ENCODE peak calls at places on chromosomes 1 and 21, in six cellular contexts. B is DND-41, R is K562, F is fibroblast of lung, S is IMR-90, Q is GM23248. K is an unnamed sample. For H3K4me1 and H3K9me3, the result is how much of the 10 kb centered on the place peaks cover.

GRCh38 chr1:152699746-152700145 is 1.6 kb downstream of the LCE2A start:
- DNase-seq in B (no peak), R (no peak), F (no peak), Q (peak), S (no peak), K (no peak)

GRCh38 chr1:107486365-107486764 is 345.5 kb downstream of the NTNG1 start:
- DNase-seq in B (no peak), Q (no peak), R (no peak), F (no peak), S (no peak), K (no peak)

GRCh38 chr1:20495661-20496060 is 9.7 kb upstream of the CAMK2N1 start:
- DNase-seq in S (no peak), R (no peak), F (no peak), Q (no peak), B (no peak), K (no peak)

GRCh38 chr1:183281039-183281438 is 95.0 kb downstream of the LAMC2 start:
- DNase-seq in B (no peak), Q (peak), F (peak), S (peak), R (no peak), K (peak)

GRCh38 chr1:234961468-234962339 is 166.9 kb downstream of the TOMM20 start:
- DNase-seq in R (no peak), F (peak), S (peak), Q (peak), B (no peak), K (peak)

GRCh38 chr1:101388904-101389546 is 152.2 kb downstream of the S1PR1 start:
- DNase-seq in Q (peak), B (peak), S (peak), F (no peak), R (no peak), K (no peak)

GRCh38 chr1:20555758-20556120 is 3.4 kb downstream of the FAM43B start:
- DNase-seq in S (no peak), B (no peak), R (no peak), F (no peak), Q (no peak), K (no peak)

GRCh38 chr1:6688001-6688400 is 13.6 kb downstream of the DNAJC11 start:
- DNase-seq in R (no peak), F (no peak), B (no peak), Q (peak), S (peak), K (no peak)

GRCh38 chr1:98929456-98929855 is 75.2 kb downstream of the PLPPR5 start:
- DNase-seq in B (no peak), S (no peak), Q (no peak), R (no peak), F (no peak), K (no peak)

GRCh38 chr1:78340006-78340405 is 150.8 kb upstream of the PTGFR start:
- DNase-seq in F (peak), Q (peak), R (no peak), S (peak), B (no peak), K (peak)

GRCh38 chr1:15663925-15664324 is 20.2 kb upstream of the PLEKHM2 start:
- DNase-seq in F (no peak), B (no peak), R (no peak), S (no peak), Q (no peak), K (no peak)

GRCh38 chr1:121587777-121588176 is 403.0 kb downstream of the SRGAP2C start:
- DNase-seq in F (no peak), S (no peak), Q (peak), B (no peak), R (no peak), K (no peak)

GRCh38 chr21:17427157-17427556 is 85.7 kb upstream of the CXADR start:
- DNase-seq in F (no peak), S (no peak), R (no peak), B (no peak), Q (no peak), K (no peak)

GRCh38 chr1:30038134-30039025 is 685.0 kb downstream of the MATN1 start:
- DNase-seq in S (no peak), R (no peak), F (no peak), Q (no peak), B (no peak), K (peak)

GRCh38 chr1:212782422-212783154 is 9.0 kb downstream of the NSL1 start:
- DNase-seq in R (no peak), B (no peak), Q (peak), S (peak), F (peak), K (peak)

GRCh38 chr21:31837613-31838390 is 35.0 kb upstream of the HUNK start:
- DNase-seq in S (no peak), F (no peak), Q (no peak), R (no peak), B (no peak), K (no peak)

GRCh38 chr1:53046930-53047329 is 15.1 kb upstream of the PODN start:
- DNase-seq in R (no peak), B (no peak), S (peak), Q (peak), F (peak), K (no peak)

GRCh38 chr1:91798741-91799140 is 87.2 kb downstream of the TGFBR3 start:
- DNase-seq in B (no peak), F (no peak), Q (peak), R (no peak), S (no peak), K (no peak)
- H3K4me1 ChIP-seq in B (under half), F (under half), Q (under half), R (under half), S (under half), K (under half)

DNA sequence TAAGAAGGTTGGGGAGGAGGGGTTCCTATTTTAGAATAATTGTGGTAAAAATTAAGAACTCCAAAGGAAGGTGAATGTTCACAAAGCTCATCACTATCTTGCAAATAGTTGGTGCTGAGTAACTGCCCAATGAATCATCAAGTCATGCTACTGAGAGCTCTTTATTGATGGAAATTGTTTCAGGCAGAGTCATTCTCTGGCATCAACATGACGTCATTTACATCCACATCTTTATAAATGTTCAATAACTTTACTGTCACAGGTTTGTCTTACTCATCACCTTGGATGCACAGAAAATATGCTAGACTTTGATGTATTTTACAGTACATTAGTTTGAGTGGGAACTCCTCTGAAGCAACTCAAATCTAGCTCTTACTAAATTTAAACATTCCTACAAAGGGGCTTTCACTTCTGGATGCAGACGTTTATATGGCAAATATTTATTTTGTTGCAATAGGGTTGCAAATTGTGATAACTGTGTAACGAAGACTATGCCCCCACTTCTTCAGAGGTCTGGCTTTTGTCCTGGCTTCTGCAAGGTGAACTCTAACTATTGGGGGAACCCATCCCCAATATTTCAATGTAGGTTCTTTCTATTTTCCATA is 273.7 kb upstream of the AJAP1 start:
- DNase-seq in B (no peak), S (no peak), F (no peak), R (no peak), Q (no peak), K (no peak)
- H3K9me3 ChIP-seq in B (under half), S (under half), F (under half), R (under half), Q (under half), K (under half)

GRCh38 chr1:19312782-19313635 is 883 bp downstream of the SLC66A1 start:
- DNase-seq in R (no peak), B (no peak), F (no peak), Q (no peak), S (no peak), K (peak)
- H2AFZ ChIP-seq in R (peak), B (peak), F (peak), Q (peak), S (peak), K (peak)

GRCh38 chr1:36174716-36175115 is 18.8 kb downstream of the MAP7D1 start:
- DNase-seq in B (no peak), R (no peak), F (no peak), Q (no peak), S (no peak), K (no peak)
- H3K4me1 ChIP-seq in B (under half), R (under half), F (under half), Q (under half), S (under half), K (under half)

GRCh38 chr1:116062201-116062600 is 49.0 kb upstream of the MAB21L3 start:
- DNase-seq in F (peak), S (no peak), R (no peak), Q (peak), B (no peak), K (no peak)

GRCh38 chr1:116064616-116065015 is 46.6 kb upstream of the MAB21L3 start:
- DNase-seq in R (no peak), S (no peak), Q (peak), B (no peak), F (peak), K (no peak)

GRCh38 chr1:116066868-116067563 is 44.2 kb upstream of the MAB21L3 start:
- DNase-seq in S (peak), F (peak), Q (peak), B (no peak), R (no peak), K (no peak)

GRCh38 chr1:116067564-116067887 is 43.7 kb upstream of the MAB21L3 start:
- DNase-seq in F (peak), B (no peak), R (no peak), Q (peak), S (peak), K (peak)
- H3K9me3 ChIP-seq in F (under half), B (under half), R (under half), Q (under half), S (under half), K (under half)

GRCh38 chr1:158113759-158114127 is 67.0 kb upstream of the CD1D start:
- DNase-seq in F (no peak), Q (no peak), R (no peak), S (no peak), B (no peak), K (no peak)
- H2AFZ ChIP-seq in F (peak), Q (peak), R (no peak), S (peak), B (peak), K (peak)

GRCh38 chr1:203686091-203686632 is 59.5 kb downstream of the ATP2B4 start:
- DNase-seq in S (peak), F (peak), Q (peak), B (no peak), R (no peak), K (peak)

GRCh38 chr1:203681739-203682138 is 55.1 kb downstream of the ATP2B4 start:
- DNase-seq in R (peak), Q (no peak), B (no peak), F (no peak), S (no peak), K (no peak)

GRCh38 chr1:203684077-203684476 is 57.4 kb downstream of the ATP2B4 start:
- DNase-seq in B (no peak), F (no peak), Q (no peak), R (no peak), S (no peak), K (no peak)

GRCh38 chr1:203680765-203681164 is 54.1 kb downstream of the ATP2B4 start:
- DNase-seq in F (no peak), B (no peak), S (no peak), Q (no peak), R (no peak), K (no peak)

DNA sequence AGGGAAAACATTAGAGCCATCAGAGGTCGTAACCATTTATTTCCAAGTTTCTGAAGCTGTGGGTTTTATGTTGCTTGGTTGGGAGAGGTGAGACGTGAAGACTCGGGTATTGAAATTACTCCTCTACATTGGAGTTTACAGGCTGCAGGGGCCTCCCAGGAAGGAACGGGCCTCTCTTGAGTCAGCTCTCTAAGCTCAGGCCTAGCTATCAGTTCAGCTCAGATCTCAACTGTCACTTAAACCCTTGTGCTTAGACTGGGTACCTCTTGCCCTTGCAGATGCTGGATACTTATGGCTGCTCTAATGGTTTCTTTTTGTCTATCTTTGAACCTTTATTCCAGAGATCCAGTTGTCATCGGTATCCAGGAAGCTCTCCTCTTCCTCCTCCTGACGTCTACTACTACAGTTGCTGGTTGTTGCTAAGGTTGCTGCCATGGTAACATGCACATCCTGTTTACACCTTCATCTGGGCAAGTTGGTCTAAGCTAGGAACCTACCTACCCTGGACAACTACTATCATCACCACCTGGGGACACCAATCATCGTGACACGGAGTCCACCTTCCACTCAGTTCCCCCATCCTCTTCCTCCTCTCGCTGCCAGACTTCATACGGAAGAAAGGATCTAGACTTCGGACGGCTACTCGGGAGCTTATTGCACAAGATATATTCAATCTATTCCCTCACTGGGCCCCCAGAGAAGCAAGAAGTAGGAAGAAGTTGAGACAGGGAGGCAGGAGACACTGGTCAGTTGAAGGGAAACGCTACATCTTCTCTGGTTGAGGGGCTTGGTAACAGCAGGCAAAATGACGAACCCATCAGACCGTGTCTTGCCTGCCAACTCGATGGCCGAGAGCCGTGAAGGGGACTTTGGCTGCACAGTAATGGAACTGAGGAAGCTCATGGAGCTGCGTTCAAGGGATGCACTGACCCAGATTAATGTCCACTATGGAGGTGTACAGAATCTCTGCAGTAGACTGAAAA is 56.1 kb downstream of the ATP2B4 start:
- DNase-seq in S (peak), R (peak), F (no peak), B (peak), Q (no peak), K (no peak)
- H3K4me1 ChIP-seq in S (under half), R (under half), F (under half), B (under half), Q (under half), K (under half)

DNA sequence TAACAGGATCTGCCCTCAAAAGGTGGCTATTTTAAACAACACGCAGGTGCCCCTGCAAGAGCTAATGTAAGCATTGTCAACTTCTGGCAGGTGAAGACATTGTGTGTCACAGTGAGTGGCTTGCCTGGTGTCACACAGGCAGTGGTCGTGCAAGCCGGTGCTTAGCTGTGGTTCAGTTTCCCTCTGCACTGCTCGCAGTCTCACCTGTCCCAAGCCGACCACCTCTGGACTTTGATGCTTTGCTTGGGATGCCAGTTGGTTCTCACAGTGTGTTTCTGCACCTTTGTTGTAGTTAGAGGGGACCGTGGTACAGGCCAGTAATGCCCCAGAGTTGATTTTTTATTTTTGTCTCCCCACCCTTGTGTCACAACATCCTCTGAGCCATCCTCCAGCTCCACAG is 85.2 kb downstream of the UCK2 start:
- DNase-seq in S (no peak), R (no peak), B (no peak), F (no peak), Q (no peak), K (no peak)
- H3K9me3 ChIP-seq in S (under half), R (under half), B (under half), F (under half), Q (under half), K (under half)